ENCODE peak calls at places on chromosomes 4 and X, in four cellular contexts. N is HFFc6, Y is upper lobe of left lung, R is PC-3. C is an unnamed sample.

GRCh38 chr4:186765138-186765537 is 41.5 kb upstream of the FAT1 start:
- DNase-seq in N (peak; percentile 71), Y (no peak), R (no peak), C (no peak)

GRCh38 chr4:1993169-1993516 is 15.6 kb downstream of the NELFA start:
- DNase-seq in N (no peak), Y (no peak), R (no peak), C (peak; percentile 47)

GRCh38 chrX:119419146-119419545 is 20.0 kb downstream of the SLC25A43 start:
- DNase-seq in N (no peak), Y (no peak), R (no peak), C (no peak)

GRCh38 chr4:74033721-74034120 is 4.8 kb downstream of the CXCL3 start:
- DNase-seq in N (no peak), Y (no peak), R (peak; percentile 86), C (no peak)

GRCh38 chr4:59612235-59612634 is 1587.9 kb upstream of the ADGRL3 start:
- DNase-seq in N (peak; percentile 16), Y (no peak), R (peak; percentile 79), C (no peak)

GRCh38 chr4:82780398-82781231 is 18.0 kb downstream of the SCD5 start:
- DNase-seq in N (no peak), Y (peak; percentile 56), R (no peak), C (no peak)

GRCh38 chr4:75158451-75158850 is 225.5 kb downstream of the PARM1 start:
- DNase-seq in N (no peak), Y (no peak), R (no peak), C (no peak)

GRCh38 chr4:7045961-7046921 is 3.1 kb downstream of the TADA2B start:
- DNase-seq in N (no peak), Y (no peak), R (peak; percentile 39), C (no peak)

DNA sequence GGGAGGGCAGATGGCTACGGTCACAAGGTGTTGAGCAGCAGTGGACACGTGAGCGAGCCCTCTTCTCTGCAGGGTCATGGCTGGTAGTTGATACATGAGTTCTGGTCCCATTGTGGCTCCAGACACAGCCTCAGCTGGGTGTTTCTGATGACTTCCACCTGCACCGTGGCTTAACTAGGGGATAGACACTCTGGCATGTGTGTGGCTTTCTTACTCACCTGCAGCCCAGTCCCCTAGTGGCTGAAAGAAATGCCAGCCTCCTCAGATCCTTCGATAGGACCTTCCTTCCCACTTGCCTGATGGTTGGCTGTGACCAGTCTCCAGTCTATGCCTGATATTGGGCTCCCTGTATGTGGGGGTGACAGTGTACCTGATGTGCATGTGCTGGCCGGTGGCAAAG is 5.0 kb downstream of the GPR78 start:
- DNase-seq in N (no peak), Y (peak; percentile 14), R (peak; percentile 47), C (no peak)
- TF ChIP-seq CTCF in N (peak; percentile 46), Y (no peak), R (peak; percentile 53), C (peak; percentile 52)

GRCh38 chr4:138007572-138007971 is 234.6 kb downstream of the SLC7A11 start:
- DNase-seq in N (no peak), Y (no peak), R (peak; percentile 45), C (no peak)
- TF ChIP-seq CTCF in N (peak; percentile 71), Y (no peak), R (peak; percentile 56), C (peak; percentile 60)

GRCh38 chr4:123994917-123995316 is 598.3 kb downstream of the SPRY1 start:
- DNase-seq in N (no peak), Y (no peak), R (peak; percentile 26), C (no peak)
- TF ChIP-seq CTCF in N (peak; percentile 67), Y (no peak), R (peak; percentile 45), C (peak; percentile 66)

GRCh38 chr4:3452376-3452775 is 10.6 kb downstream of the HGFAC start:
- DNase-seq in N (no peak), Y (no peak), R (peak; percentile 13), C (no peak)
- TF ChIP-seq CTCF in N (peak; percentile 70), Y (no peak), R (peak; percentile 57), C (peak; percentile 48)

GRCh38 chr4:56927196-56927595 is 19.5 kb downstream of the REST start:
- DNase-seq in N (no peak), Y (no peak), R (no peak), C (no peak)

GRCh38 chr4:56931924-56932323 is 24.2 kb downstream of the REST start:
- DNase-seq in N (no peak), Y (no peak), R (no peak), C (no peak)

GRCh38 chr4:56930638-56931037 is 22.9 kb downstream of the REST start:
- DNase-seq in N (no peak), Y (no peak), R (no peak), C (no peak)
- TF ChIP-seq CTCF in N (no peak), Y (no peak), R (no peak), C (no peak)

C was measured in type B pancreatic cell.